ENCODE peak calls at places on chromosome 14, in nine cellular contexts. J, T, E, A, G, Y, M, Q and F are unnamed samples.
A peak's percentile ranks its signal among the peaks of the same experiment; 100 is the strongest.

GRCh38 chr14:44895716-44896115 is 66.0 kb downstream of the KLHL28 start:
- DNase-seq in J (no peak), T (no peak), E (no peak), A (no peak), G (no peak), Y (no peak), M (no peak), Q (no peak), F (no peak)

GRCh38 chr14:69605761-69606160 is 5.6 kb upstream of the SUSD6 start:
- DNase-seq in J (no peak), T (no peak), E (no peak), A (no peak), G (no peak), Y (no peak), M (no peak), Q (no peak), F (no peak)

GRCh38 chr14:22737052-22737451 is 29.4 kb upstream of the OXA1L start:
- DNase-seq in J (peak; percentile 56), T (no peak), E (no peak), A (no peak), G (no peak), Y (no peak), M (no peak), Q (no peak), F (no peak)

GRCh38 chr14:68800361-68800760 is 7.5 kb upstream of the ZFP36L1 start:
- DNase-seq in J (no peak), T (no peak), E (no peak), A (no peak), G (no peak), Y (no peak), M (no peak), Q (peak; percentile 3), F (no peak)

GRCh38 chr14:100238419-100239199 is at the start of gene YY1:
- DNase-seq in J (peak; percentile 100), T (peak; percentile 99), E (peak; percentile 99), A (peak; percentile 100), G (peak; percentile 100), Y (peak; percentile 100), M (peak; percentile 100), Q (peak; percentile 99), F (peak; percentile 86)

GRCh38 chr14:37594238-37594915 is 672 bp downstream of the FOXA1 start:
- DNase-seq in J (no peak), T (peak; percentile 83), E (peak; percentile 74), A (peak; percentile 80), G (peak; percentile 82), Y (peak; percentile 67), M (peak; percentile 86), Q (peak; percentile 68), F (peak; percentile 65)

GRCh38 chr14:50835280-50835679 is 4.3 kb upstream of the NIN start:
- DNase-seq in J (peak; percentile 40), T (no peak), E (no peak), A (no peak), G (no peak), Y (no peak), M (no peak), Q (no peak), F (no peak)

GRCh38 chr14:103121846-103122577 is 1.2 kb upstream of the TNFAIP2 start:
- DNase-seq in J (peak; percentile 65), T (peak; percentile 92), E (peak; percentile 84), A (peak; percentile 79), G (peak; percentile 81), Y (peak; percentile 90), M (peak; percentile 76), Q (peak; percentile 87), F (no peak)

GRCh38 chr14:91078095-91078737 is 17.8 kb upstream of the RPS6KA5 start:
- DNase-seq in J (peak; percentile 32), T (no peak), E (no peak), A (no peak), G (no peak), Y (no peak), M (no peak), Q (no peak), F (no peak)

GRCh38 chr14:95165517-95165916 is 8.2 kb upstream of the DICER1 start:
- DNase-seq in J (no peak), T (no peak), E (no peak), A (no peak), G (no peak), Y (no peak), M (no peak), Q (no peak), F (no peak)

GRCh38 chr14:102938191-102938590 is 15.7 kb downstream of the AMN start:
- DNase-seq in J (no peak), T (no peak), E (no peak), A (no peak), G (no peak), Y (no peak), M (no peak), Q (no peak), F (no peak)

GRCh38 chr14:53767566-53767965 is 189.1 kb downstream of the BMP4 start:
- DNase-seq in J (no peak), T (no peak), E (no peak), A (no peak), G (no peak), Y (no peak), M (peak; percentile 55), Q (no peak), F (no peak)

GRCh38 chr14:59150990-59151389 is 37.5 kb upstream of the DAAM1 start:
- DNase-seq in J (peak; percentile 27), T (no peak), E (no peak), A (no peak), G (no peak), Y (no peak), M (no peak), Q (no peak), F (no peak)

GRCh38 chr14:75634848-75635247 is 25.8 kb downstream of the ERG28 start:
- DNase-seq in J (no peak), T (peak; percentile 25), E (no peak), A (no peak), G (no peak), Y (no peak), M (no peak), Q (no peak), F (no peak)

GRCh38 chr14:37591941-37592287 is 3.1 kb downstream of the FOXA1 start:
- DNase-seq in J (no peak), T (no peak), E (peak; percentile 36), A (no peak), G (peak; percentile 64), Y (peak; percentile 57), M (no peak), Q (no peak), F (no peak)

GRCh38 chr14:24692382-24693352 is 58.7 kb upstream of the GZMB start:
- DNase-seq in J (no peak), T (no peak), E (no peak), A (no peak), G (no peak), Y (no peak), M (no peak), Q (no peak), F (no peak)

GRCh38 chr14:37343307-37344094 is 145.8 kb downstream of the MIPOL1 start:
- DNase-seq in J (no peak), T (no peak), E (no peak), A (no peak), G (no peak), Y (no peak), M (no peak), Q (no peak), F (no peak)

GRCh38 chr14:73463411-73463810 is 5.1 kb upstream of the NUMB start:
- DNase-seq in J (no peak), T (no peak), E (peak; percentile 79), A (no peak), G (peak; percentile 33), Y (no peak), M (no peak), Q (peak; percentile 41), F (peak; percentile 45)

DNA sequence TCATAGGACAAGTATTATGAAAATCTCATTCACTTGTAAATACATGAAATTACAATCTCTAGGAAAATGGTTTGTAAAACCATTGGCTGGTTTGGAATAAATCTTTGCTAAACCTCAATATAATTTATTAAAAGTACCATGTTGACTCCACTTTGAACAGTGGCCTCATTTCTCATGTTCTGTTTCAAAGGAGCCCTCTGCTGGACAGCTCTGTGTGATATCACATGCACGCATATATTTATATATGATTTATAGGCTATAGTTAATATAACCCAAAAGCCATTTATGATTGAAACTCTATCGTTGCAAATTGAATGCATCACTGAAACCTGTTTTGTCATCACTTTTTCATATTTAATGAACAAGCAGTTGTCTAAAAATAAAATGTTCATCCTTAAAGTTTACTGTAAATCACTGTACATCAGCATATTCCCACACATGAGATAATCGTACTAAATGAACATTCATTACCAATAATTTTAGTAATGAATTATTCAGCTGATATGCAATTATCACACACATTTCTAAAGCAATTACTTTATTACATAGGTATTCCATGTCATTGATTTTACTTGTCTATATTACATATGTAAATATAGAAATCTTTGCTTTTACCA is 493.8 kb downstream of the NPAS3 start:
- DNase-seq in J (no peak), T (no peak), E (no peak), A (peak; percentile 13), G (no peak), Y (no peak), M (peak; percentile 39), Q (no peak), F (no peak)
- TF ChIP-seq CTCF in J (peak; percentile 9), T (no peak), E (peak; percentile 40), A (peak; percentile 19), G (peak; percentile 23), Y (peak; percentile 31), M (peak; percentile 63), Q (no peak), F (peak; percentile 49)

GRCh38 chr14:29421156-29421728 is 506.4 kb downstream of the PRKD1 start:
- DNase-seq in J (no peak), T (no peak), E (no peak), A (no peak), G (no peak), Y (no peak), M (no peak), Q (no peak), F (no peak)
- TF ChIP-seq CTCF in J (no peak), T (no peak), E (no peak), A (peak; percentile 47), G (no peak), Y (no peak), M (no peak), Q (no peak), F (no peak)

DNA sequence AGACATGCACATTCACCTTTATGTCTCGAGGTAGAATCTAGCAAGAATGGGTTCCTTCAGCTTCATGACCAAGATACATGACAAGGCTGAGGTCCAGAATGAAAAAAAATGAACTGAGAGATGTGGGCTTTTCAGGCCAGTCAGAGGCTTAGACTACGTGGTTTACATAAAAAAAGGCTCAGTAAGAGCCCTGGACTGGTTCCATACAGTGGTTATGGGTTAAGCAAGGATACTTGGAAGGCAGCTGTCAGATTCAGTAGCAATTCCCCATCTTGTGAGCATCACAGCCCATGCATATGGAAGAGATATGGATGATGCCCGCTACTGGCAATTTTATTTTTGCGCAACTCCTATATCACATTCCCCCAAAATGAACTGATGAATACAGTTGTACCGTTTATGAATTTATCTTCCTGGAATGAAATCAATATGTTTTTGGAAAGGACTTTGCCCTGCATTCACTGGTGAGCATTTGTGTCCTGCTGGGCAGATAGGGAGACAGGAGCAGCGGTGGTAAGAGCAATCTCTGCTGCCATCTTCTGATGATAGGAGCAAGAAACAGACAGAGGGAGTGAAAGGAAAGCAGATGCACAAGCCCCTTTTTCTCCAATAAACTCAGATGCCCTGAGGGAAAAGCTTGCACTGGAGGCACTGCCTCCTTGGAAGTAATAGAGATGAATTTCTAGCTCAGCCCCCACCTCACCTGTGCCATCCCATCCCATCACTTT is 280.4 kb downstream of the GALC start:
- DNase-seq in J (no peak), T (no peak), E (no peak), A (no peak), G (no peak), Y (no peak), M (no peak), Q (no peak), F (no peak)
- TF ChIP-seq CTCF in J (no peak), T (no peak), E (no peak), A (no peak), G (no peak), Y (no peak), M (no peak), Q (no peak), F (no peak)

GRCh38 chr14:104370256-104370870 is 209.2 kb upstream of the C14orf180 start:
- DNase-seq in J (no peak), T (peak; percentile 26), E (no peak), A (peak; percentile 43), G (peak; percentile 39), Y (peak; percentile 37), M (peak; percentile 53), Q (no peak), F (no peak)
- TF ChIP-seq CTCF in J (no peak), T (no peak), E (peak; percentile 32), A (peak; percentile 35), G (peak; percentile 17), Y (peak; percentile 48), M (no peak), Q (no peak), F (no peak)